ENCODE peak calls at places on chromosome 11, in six cellular contexts. One of them, this sample, is unnamed.

GRCh38 chr11:123235687-123236261 is 40.7 kb upstream of the CLMP start:
- DNase-seq in endothelial cell of umbilical vein: no peak
- DNase-seq in vagina: no peak
- DNase-seq in AG04450: no peak
- DNase-seq in right lobe of liver: no peak
- DNase-seq in NB4: no peak
- DNase-seq in this sample: no peak

GRCh38 chr11:111019931-111020381 is 225.6 kb upstream of the POU2AF2 start:
- DNase-seq in endothelial cell of umbilical vein: no peak
- DNase-seq in vagina: no peak
- DNase-seq in AG04450: no peak
- DNase-seq in right lobe of liver: no peak
- DNase-seq in NB4: peak; percentile 3
- DNase-seq in this sample: no peak

GRCh38 chr11:71066311-71066710 is 186.1 kb downstream of the SHANK2 start:
- DNase-seq in endothelial cell of umbilical vein: no peak
- DNase-seq in vagina: no peak
- DNase-seq in AG04450: no peak
- DNase-seq in right lobe of liver: no peak
- DNase-seq in NB4: no peak
- DNase-seq in this sample: no peak

GRCh38 chr11:19730373-19730772 is 17.7 kb downstream of the NAV2 start:
- DNase-seq in endothelial cell of umbilical vein: no peak
- DNase-seq in vagina: no peak
- DNase-seq in AG04450: no peak
- DNase-seq in right lobe of liver: no peak
- DNase-seq in NB4: no peak
- DNase-seq in this sample: no peak

GRCh38 chr11:67999704-68000103 is 4.2 kb downstream of the UNC93B1 start:
- DNase-seq in endothelial cell of umbilical vein: no peak
- DNase-seq in vagina: no peak
- DNase-seq in AG04450: no peak
- DNase-seq in right lobe of liver: no peak
- DNase-seq in NB4: no peak
- DNase-seq in this sample: peak; percentile 35

GRCh38 chr11:19345848-19346681 is 105.3 kb upstream of the E2F8 start:
- DNase-seq in endothelial cell of umbilical vein: peak; percentile 65
- DNase-seq in vagina: no peak
- DNase-seq in AG04450: no peak
- DNase-seq in right lobe of liver: no peak
- DNase-seq in NB4: peak; percentile 65
- DNase-seq in this sample: peak; percentile 80

GRCh38 chr11:12494699-12495098 is 117.3 kb downstream of the PARVA start:
- DNase-seq in endothelial cell of umbilical vein: no peak
- DNase-seq in vagina: no peak
- DNase-seq in AG04450: no peak
- DNase-seq in right lobe of liver: no peak
- DNase-seq in NB4: no peak
- DNase-seq in this sample: no peak

GRCh38 chr11:69862331-69862761 is 43.1 kb upstream of the FGF3 start:
- DNase-seq in endothelial cell of umbilical vein: no peak
- DNase-seq in vagina: no peak
- DNase-seq in AG04450: no peak
- DNase-seq in right lobe of liver: no peak
- DNase-seq in NB4: no peak
- DNase-seq in this sample: no peak

GRCh38 chr11:103773059-103773458 is 263.4 kb upstream of the DDI1 start:
- DNase-seq in endothelial cell of umbilical vein: no peak
- DNase-seq in vagina: no peak
- DNase-seq in AG04450: peak; percentile 13
- DNase-seq in right lobe of liver: no peak
- DNase-seq in NB4: no peak
- DNase-seq in this sample: no peak

GRCh38 chr11:105862736-105863367 is 159.2 kb downstream of the MSANTD4 start:
- DNase-seq in endothelial cell of umbilical vein: peak; percentile 73
- DNase-seq in vagina: no peak
- DNase-seq in AG04450: peak; percentile 13
- DNase-seq in right lobe of liver: no peak
- DNase-seq in NB4: peak; percentile 60
- DNase-seq in this sample: no peak

GRCh38 chr11:70080763-70081162 is 2.6 kb downstream of the ANO1 start:
- DNase-seq in endothelial cell of umbilical vein: no peak
- DNase-seq in vagina: no peak
- DNase-seq in AG04450: no peak
- DNase-seq in right lobe of liver: no peak
- DNase-seq in NB4: no peak
- DNase-seq in this sample: peak; percentile 49

GRCh38 chr11:73225851-73226250 is 7.8 kb downstream of the P2RY2 start:
- DNase-seq in endothelial cell of umbilical vein: no peak
- DNase-seq in vagina: no peak
- DNase-seq in AG04450: no peak
- DNase-seq in right lobe of liver: no peak
- DNase-seq in NB4: no peak
- DNase-seq in this sample: peak; percentile 43

GRCh38 chr11:95680169-95680929 is 109.2 kb downstream of the FAM76B start:
- DNase-seq in endothelial cell of umbilical vein: peak; percentile 29
- DNase-seq in vagina: no peak
- DNase-seq in AG04450: peak; percentile 70
- DNase-seq in right lobe of liver: no peak
- DNase-seq in NB4: no peak
- DNase-seq in this sample: no peak

GRCh38 chr11:75663808-75664207 is 5.0 kb downstream of the MAP6 start:
- DNase-seq in endothelial cell of umbilical vein: no peak
- DNase-seq in vagina: no peak
- DNase-seq in AG04450: no peak
- DNase-seq in right lobe of liver: no peak
- DNase-seq in NB4: no peak
- DNase-seq in this sample: no peak

GRCh38 chr11:67372232-67372992 is 986 bp downstream of the CLCF1 start:
- DNase-seq in endothelial cell of umbilical vein: no peak
- DNase-seq in vagina: no peak
- DNase-seq in AG04450: no peak
- DNase-seq in right lobe of liver: no peak
- DNase-seq in NB4: peak; percentile 72
- DNase-seq in this sample: peak; percentile 87

GRCh38 chr11:28107331-28107725 is 628 bp downstream of the KIF18A start:
- DNase-seq in endothelial cell of umbilical vein: peak; percentile 70
- DNase-seq in vagina: no peak
- DNase-seq in AG04450: no peak
- DNase-seq in right lobe of liver: no peak
- DNase-seq in NB4: peak; percentile 44
- DNase-seq in this sample: no peak

GRCh38 chr11:71458146-71459070 is 5.4 kb downstream of the NADSYN1 start:
- DNase-seq in endothelial cell of umbilical vein: no peak
- DNase-seq in vagina: no peak
- DNase-seq in AG04450: no peak
- DNase-seq in right lobe of liver: peak; percentile 24
- DNase-seq in NB4: no peak
- DNase-seq in this sample: peak; percentile 53

GRCh38 chr11:124301482-124301881 is 12.3 kb downstream of the OR8D1 start:
- DNase-seq in endothelial cell of umbilical vein: peak; percentile 32
- DNase-seq in vagina: no peak
- DNase-seq in AG04450: no peak
- DNase-seq in right lobe of liver: no peak
- DNase-seq in NB4: peak; percentile 51
- DNase-seq in this sample: no peak

GRCh38 chr11:47448566-47449427 is at the start of gene RAPSN:
- DNase-seq in endothelial cell of umbilical vein: no peak
- DNase-seq in vagina: no peak
- DNase-seq in AG04450: no peak
- DNase-seq in right lobe of liver: no peak
- DNase-seq in NB4: no peak
- DNase-seq in this sample: no peak

GRCh38 chr11:23509821-23510220 is 649.5 kb upstream of the CCDC179 start:
- DNase-seq in endothelial cell of umbilical vein: no peak
- DNase-seq in vagina: no peak
- DNase-seq in AG04450: no peak
- DNase-seq in right lobe of liver: no peak
- DNase-seq in NB4: no peak
- DNase-seq in this sample: no peak

GRCh38 chr11:76524919-76525318 is 80.1 kb downstream of the EMSY start:
- DNase-seq in endothelial cell of umbilical vein: no peak
- DNase-seq in vagina: no peak
- DNase-seq in AG04450: no peak
- DNase-seq in right lobe of liver: no peak
- DNase-seq in NB4: no peak
- DNase-seq in this sample: no peak

GRCh38 chr11:113994077-113994954 is 19.4 kb downstream of the HTR3A start:
- DNase-seq in endothelial cell of umbilical vein: peak; percentile 11
- DNase-seq in vagina: no peak
- DNase-seq in AG04450: no peak
- DNase-seq in right lobe of liver: no peak
- DNase-seq in NB4: peak; percentile 33
- DNase-seq in this sample: no peak

GRCh38 chr11:82776377-82776776 is 42.7 kb upstream of the FAM181B start:
- DNase-seq in endothelial cell of umbilical vein: no peak
- DNase-seq in vagina: no peak
- DNase-seq in AG04450: no peak
- DNase-seq in right lobe of liver: no peak
- DNase-seq in NB4: no peak
- DNase-seq in this sample: no peak

GRCh38 chr11:73314121-73314948 is 6.3 kb downstream of the ARHGEF17 start:
- DNase-seq in endothelial cell of umbilical vein: no peak
- DNase-seq in vagina: no peak
- DNase-seq in AG04450: no peak
- DNase-seq in right lobe of liver: no peak
- DNase-seq in NB4: peak; percentile 69
- DNase-seq in this sample: peak; percentile 88

GRCh38 chr11:128354476-128354875 is 232.9 kb downstream of the ETS1 start:
- DNase-seq in endothelial cell of umbilical vein: no peak
- DNase-seq in vagina: no peak
- DNase-seq in AG04450: no peak
- DNase-seq in right lobe of liver: no peak
- DNase-seq in NB4: no peak
- DNase-seq in this sample: no peak

GRCh38 chr11:2477254-2477653 is 32.4 kb downstream of the KCNQ1 start:
- DNase-seq in endothelial cell of umbilical vein: no peak
- DNase-seq in vagina: no peak
- DNase-seq in AG04450: no peak
- DNase-seq in right lobe of liver: no peak
- DNase-seq in NB4: no peak
- DNase-seq in this sample: no peak

GRCh38 chr11:60633645-60634044 is 65.8 kb upstream of the MS4A8 start:
- DNase-seq in endothelial cell of umbilical vein: no peak
- DNase-seq in vagina: no peak
- DNase-seq in AG04450: no peak
- DNase-seq in right lobe of liver: no peak
- DNase-seq in NB4: no peak
- DNase-seq in this sample: no peak

GRCh38 chr11:60631939-60632338 is 67.5 kb upstream of the MS4A8 start:
- DNase-seq in endothelial cell of umbilical vein: no peak
- DNase-seq in vagina: no peak
- DNase-seq in AG04450: no peak
- DNase-seq in right lobe of liver: no peak
- DNase-seq in NB4: no peak
- DNase-seq in this sample: no peak

GRCh38 chr11:60629399-60629798 is 70.0 kb upstream of the MS4A8 start:
- DNase-seq in endothelial cell of umbilical vein: no peak
- DNase-seq in vagina: no peak
- DNase-seq in AG04450: no peak
- DNase-seq in right lobe of liver: no peak
- DNase-seq in NB4: no peak
- DNase-seq in this sample: no peak

DNA sequence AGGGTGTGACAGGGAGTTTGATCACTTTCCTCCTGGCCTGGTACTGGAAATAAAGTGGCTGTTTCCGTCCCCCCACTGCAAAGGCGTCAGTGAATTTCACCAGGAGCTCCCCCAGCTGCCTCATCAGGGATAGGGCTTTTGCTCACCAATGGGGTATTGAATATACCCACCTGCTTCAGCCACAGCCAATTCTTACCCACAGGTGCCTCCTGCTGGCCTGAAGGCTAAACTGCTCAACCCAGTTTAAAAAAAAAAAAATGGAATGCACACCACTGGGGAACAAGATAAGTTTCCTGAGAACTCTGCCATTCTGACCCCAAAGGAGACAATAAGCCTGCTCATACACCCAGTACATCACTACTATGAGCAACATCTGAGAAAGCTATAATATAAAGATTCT is 65.3 kb upstream of the MS4A8 start:
- DNase-seq in endothelial cell of umbilical vein: peak; percentile 22
- DNase-seq in vagina: no peak
- DNase-seq in AG04450: no peak
- DNase-seq in right lobe of liver: no peak
- DNase-seq in NB4: peak; percentile 39
- DNase-seq in this sample: no peak
- TF ChIP-seq CTCF in endothelial cell of umbilical vein: peak; percentile 20
- TF ChIP-seq CTCF in vagina: no peak
- TF ChIP-seq CTCF in AG04450: no peak
- TF ChIP-seq CTCF in right lobe of liver: no peak
- TF ChIP-seq CTCF in NB4: peak; percentile 65
- TF ChIP-seq CTCF in this sample: peak; percentile 19

GRCh38 chr11:119996556-119996955 is 141.4 kb downstream of the TRIM29 start:
- DNase-seq in endothelial cell of umbilical vein: no peak
- DNase-seq in vagina: no peak
- DNase-seq in AG04450: no peak
- DNase-seq in right lobe of liver: no peak
- DNase-seq in NB4: no peak
- DNase-seq in this sample: peak; percentile 52

GRCh38 chr11:119999220-119999619 is 138.7 kb downstream of the TRIM29 start:
- DNase-seq in endothelial cell of umbilical vein: no peak
- DNase-seq in vagina: no peak
- DNase-seq in AG04450: no peak
- DNase-seq in right lobe of liver: no peak
- DNase-seq in NB4: peak; percentile 20
- DNase-seq in this sample: no peak

GRCh38 chr11:119992171-119993051 is 145.5 kb downstream of the TRIM29 start:
- DNase-seq in endothelial cell of umbilical vein: no peak
- DNase-seq in vagina: no peak
- DNase-seq in AG04450: no peak
- DNase-seq in right lobe of liver: no peak
- DNase-seq in NB4: no peak
- DNase-seq in this sample: peak; percentile 63

GRCh38 chr11:119993732-119994131 is 144.2 kb downstream of the TRIM29 start:
- DNase-seq in endothelial cell of umbilical vein: no peak
- DNase-seq in vagina: peak; percentile 91
- DNase-seq in AG04450: no peak
- DNase-seq in right lobe of liver: no peak
- DNase-seq in NB4: no peak
- DNase-seq in this sample: no peak

GRCh38 chr11:119995730-119996491 is 142.0 kb downstream of the TRIM29 start:
- DNase-seq in endothelial cell of umbilical vein: no peak
- DNase-seq in vagina: no peak
- DNase-seq in AG04450: no peak
- DNase-seq in right lobe of liver: no peak
- DNase-seq in NB4: no peak
- DNase-seq in this sample: no peak
- TF ChIP-seq CTCF in endothelial cell of umbilical vein: no peak
- TF ChIP-seq CTCF in vagina: no peak
- TF ChIP-seq CTCF in AG04450: no peak
- TF ChIP-seq CTCF in right lobe of liver: no peak
- TF ChIP-seq CTCF in NB4: no peak
- TF ChIP-seq CTCF in this sample: no peak

GRCh38 chr11:120324932-120325810 is at the start of gene TLCD5:
- DNase-seq in endothelial cell of umbilical vein: peak; percentile 73
- DNase-seq in vagina: no peak
- DNase-seq in AG04450: no peak
- DNase-seq in right lobe of liver: peak; percentile 66
- DNase-seq in NB4: no peak
- DNase-seq in this sample: peak; percentile 89
- TF ChIP-seq CTCF in endothelial cell of umbilical vein: peak; percentile 6
- TF ChIP-seq CTCF in vagina: no peak
- TF ChIP-seq CTCF in AG04450: peak; percentile 15
- TF ChIP-seq CTCF in right lobe of liver: no peak
- TF ChIP-seq CTCF in NB4: no peak
- TF ChIP-seq CTCF in this sample: no peak

GRCh38 chr11:58784995-58785394 is 53.3 kb upstream of the GLYAT start:
- DNase-seq in endothelial cell of umbilical vein: no peak
- DNase-seq in vagina: no peak
- DNase-seq in AG04450: no peak
- DNase-seq in right lobe of liver: no peak
- DNase-seq in NB4: no peak
- DNase-seq in this sample: no peak
- TF ChIP-seq CTCF in endothelial cell of umbilical vein: no peak
- TF ChIP-seq CTCF in vagina: no peak
- TF ChIP-seq CTCF in AG04450: no peak
- TF ChIP-seq CTCF in right lobe of liver: peak; percentile 30
- TF ChIP-seq CTCF in NB4: peak; percentile 1
- TF ChIP-seq CTCF in this sample: no peak

This sample was measured in kidney.